ENCODE peak calls at places on chromosomes 12 and 14, in seven cellular contexts. One of them, this sample, is unnamed.

GRCh38 chr12:73308747-73309146 is 1036.6 kb downstream of the TRHDE start:
- DNase-seq in testis: no peak
- DNase-seq in uterus: no peak
- DNase-seq in heart right ventricle: no peak
- DNase-seq in Peyer's patch: no peak
- DNase-seq in HepG2: no peak
- DNase-seq in tibial artery: no peak
- DNase-seq in this sample: no peak

GRCh38 chr12:49899921-49900320 is 3.8 kb downstream of the FAIM2 start:
- DNase-seq in HepG2: no peak
- DNase-seq in Peyer's patch: no peak
- DNase-seq in heart right ventricle: no peak
- DNase-seq in tibial artery: no peak
- DNase-seq in uterus: no peak
- DNase-seq in testis: no peak
- DNase-seq in this sample: no peak

GRCh38 chr14:103881927-103882281 is 34.5 kb upstream of the PPP1R13B start:
- DNase-seq in HepG2: no peak
- DNase-seq in uterus: no peak
- DNase-seq in Peyer's patch: no peak
- DNase-seq in heart right ventricle: no peak
- DNase-seq in tibial artery: no peak
- DNase-seq in testis: no peak
- DNase-seq in this sample: no peak

GRCh38 chr12:127342861-127343260 is 924.1 kb upstream of the TMEM132C start:
- DNase-seq in testis: no peak
- DNase-seq in Peyer's patch: no peak
- DNase-seq in uterus: no peak
- DNase-seq in heart right ventricle: no peak
- DNase-seq in tibial artery: no peak
- DNase-seq in HepG2: no peak
- DNase-seq in this sample: no peak

GRCh38 chr14:64200170-64200569 is 94.0 kb downstream of the ESR2 start:
- DNase-seq in Peyer's patch: no peak
- DNase-seq in testis: peak; percentile 83
- DNase-seq in tibial artery: no peak
- DNase-seq in heart right ventricle: peak; percentile 73
- DNase-seq in uterus: no peak
- DNase-seq in HepG2: no peak
- DNase-seq in this sample: peak; percentile 39

GRCh38 chr12:57135487-57135886 is 7.2 kb downstream of the LRP1 start:
- DNase-seq in testis: no peak
- DNase-seq in HepG2: no peak
- DNase-seq in uterus: peak; percentile 67
- DNase-seq in tibial artery: no peak
- DNase-seq in Peyer's patch: no peak
- DNase-seq in heart right ventricle: peak; percentile 78
- DNase-seq in this sample: peak; percentile 78

GRCh38 chr12:38141239-38141638 is 175.3 kb upstream of the ALG10B start:
- DNase-seq in testis: no peak
- DNase-seq in uterus: no peak
- DNase-seq in Peyer's patch: no peak
- DNase-seq in HepG2: no peak
- DNase-seq in tibial artery: no peak
- DNase-seq in heart right ventricle: no peak
- DNase-seq in this sample: no peak

GRCh38 chr12:92395322-92395721 is 249.7 kb upstream of the BTG1 start:
- DNase-seq in tibial artery: no peak
- DNase-seq in uterus: no peak
- DNase-seq in HepG2: no peak
- DNase-seq in testis: no peak
- DNase-seq in Peyer's patch: no peak
- DNase-seq in heart right ventricle: no peak
- DNase-seq in this sample: no peak

GRCh38 chr14:77613207-77613606 is 3.2 kb downstream of the SPTLC2 start:
- DNase-seq in tibial artery: no peak
- DNase-seq in heart right ventricle: no peak
- DNase-seq in Peyer's patch: no peak
- DNase-seq in testis: no peak
- DNase-seq in uterus: no peak
- DNase-seq in HepG2: no peak
- DNase-seq in this sample: no peak

GRCh38 chr12:95648990-95649791 is 97.9 kb upstream of the USP44 start:
- DNase-seq in Peyer's patch: no peak
- DNase-seq in uterus: no peak
- DNase-seq in HepG2: no peak
- DNase-seq in tibial artery: peak; percentile 72
- DNase-seq in testis: no peak
- DNase-seq in heart right ventricle: no peak
- DNase-seq in this sample: no peak

GRCh38 chr12:57465030-57465746 is 5.6 kb downstream of the GLI1 start:
- DNase-seq in heart right ventricle: no peak
- DNase-seq in tibial artery: no peak
- DNase-seq in testis: no peak
- DNase-seq in HepG2: no peak
- DNase-seq in Peyer's patch: no peak
- DNase-seq in uterus: no peak
- DNase-seq in this sample: no peak

GRCh38 chr12:98509063-98509462 is 6.3 kb upstream of the TMPO start:
- DNase-seq in Peyer's patch: no peak
- DNase-seq in uterus: no peak
- DNase-seq in heart right ventricle: no peak
- DNase-seq in tibial artery: no peak
- DNase-seq in testis: no peak
- DNase-seq in HepG2: peak; percentile 20
- DNase-seq in this sample: no peak

GRCh38 chr12:6347367-6348338 is 5.8 kb upstream of the TNFRSF1A start:
- DNase-seq in tibial artery: peak; percentile 92
- DNase-seq in heart right ventricle: peak; percentile 75
- DNase-seq in uterus: peak; percentile 69
- DNase-seq in testis: peak; percentile 75
- DNase-seq in HepG2: no peak
- DNase-seq in Peyer's patch: no peak
- DNase-seq in this sample: peak; percentile 90

GRCh38 chr12:80938397-80938796 is 663 bp upstream of the LIN7A start:
- DNase-seq in heart right ventricle: no peak
- DNase-seq in HepG2: peak; percentile 64
- DNase-seq in testis: no peak
- DNase-seq in Peyer's patch: no peak
- DNase-seq in tibial artery: no peak
- DNase-seq in uterus: no peak
- DNase-seq in this sample: no peak

GRCh38 chr14:53458368-53458814 is 305.3 kb upstream of the DDHD1 start:
- DNase-seq in tibial artery: no peak
- DNase-seq in heart right ventricle: no peak
- DNase-seq in testis: no peak
- DNase-seq in Peyer's patch: no peak
- DNase-seq in uterus: no peak
- DNase-seq in HepG2: peak; percentile 96
- DNase-seq in this sample: no peak

GRCh38 chr12:119412811-119413794 is 78.6 kb downstream of the CCDC60 start:
- DNase-seq in Peyer's patch: no peak
- DNase-seq in tibial artery: peak; percentile 67
- DNase-seq in uterus: peak; percentile 27
- DNase-seq in testis: peak; percentile 87
- DNase-seq in heart right ventricle: peak; percentile 72
- DNase-seq in HepG2: peak; percentile 43
- DNase-seq in this sample: peak; percentile 74

GRCh38 chr12:96193725-96194571 is at the start of gene ELK3:
- DNase-seq in HepG2: peak; percentile 50
- DNase-seq in uterus: peak; percentile 63
- DNase-seq in testis: peak; percentile 64
- DNase-seq in Peyer's patch: peak; percentile 81
- DNase-seq in heart right ventricle: peak; percentile 84
- DNase-seq in tibial artery: peak; percentile 72
- DNase-seq in this sample: peak; percentile 87

GRCh38 chr12:52703878-52704277 is 554 bp upstream of the KRT77 start:
- DNase-seq in testis: no peak
- DNase-seq in tibial artery: no peak
- DNase-seq in HepG2: no peak
- DNase-seq in heart right ventricle: no peak
- DNase-seq in Peyer's patch: no peak
- DNase-seq in uterus: no peak
- DNase-seq in this sample: no peak
- H3K27ac ChIP-seq in testis: no peak overlapping the region
- H3K27ac ChIP-seq in tibial artery: no peak overlapping the region
- H3K27ac ChIP-seq in HepG2: no peak overlapping the region
- H3K27ac ChIP-seq in heart right ventricle: no peak overlapping the region
- H3K27ac ChIP-seq in Peyer's patch: no peak overlapping the region
- H3K27ac ChIP-seq in uterus: no peak overlapping the region
- H3K27ac ChIP-seq in this sample: no peak overlapping the region

GRCh38 chr14:101824339-101824727 is 62.8 kb downstream of the PPP2R5C start:
- DNase-seq in tibial artery: no peak
- DNase-seq in heart right ventricle: no peak
- DNase-seq in Peyer's patch: no peak
- DNase-seq in uterus: no peak
- DNase-seq in HepG2: no peak
- DNase-seq in testis: no peak
- DNase-seq in this sample: no peak

GRCh38 chr14:101823081-101823480 is 61.6 kb downstream of the PPP2R5C start:
- DNase-seq in tibial artery: no peak
- DNase-seq in uterus: no peak
- DNase-seq in testis: no peak
- DNase-seq in HepG2: no peak
- DNase-seq in Peyer's patch: no peak
- DNase-seq in heart right ventricle: no peak
- DNase-seq in this sample: no peak

GRCh38 chr14:101825797-101826196 is 64.3 kb downstream of the PPP2R5C start:
- DNase-seq in Peyer's patch: no peak
- DNase-seq in HepG2: no peak
- DNase-seq in uterus: no peak
- DNase-seq in testis: no peak
- DNase-seq in heart right ventricle: no peak
- DNase-seq in tibial artery: no peak
- DNase-seq in this sample: no peak

GRCh38 chr14:101821528-101821927 is 60.0 kb downstream of the PPP2R5C start:
- DNase-seq in HepG2: no peak
- DNase-seq in uterus: no peak
- DNase-seq in tibial artery: no peak
- DNase-seq in Peyer's patch: peak; percentile 47
- DNase-seq in heart right ventricle: no peak
- DNase-seq in testis: no peak
- DNase-seq in this sample: no peak

DNA sequence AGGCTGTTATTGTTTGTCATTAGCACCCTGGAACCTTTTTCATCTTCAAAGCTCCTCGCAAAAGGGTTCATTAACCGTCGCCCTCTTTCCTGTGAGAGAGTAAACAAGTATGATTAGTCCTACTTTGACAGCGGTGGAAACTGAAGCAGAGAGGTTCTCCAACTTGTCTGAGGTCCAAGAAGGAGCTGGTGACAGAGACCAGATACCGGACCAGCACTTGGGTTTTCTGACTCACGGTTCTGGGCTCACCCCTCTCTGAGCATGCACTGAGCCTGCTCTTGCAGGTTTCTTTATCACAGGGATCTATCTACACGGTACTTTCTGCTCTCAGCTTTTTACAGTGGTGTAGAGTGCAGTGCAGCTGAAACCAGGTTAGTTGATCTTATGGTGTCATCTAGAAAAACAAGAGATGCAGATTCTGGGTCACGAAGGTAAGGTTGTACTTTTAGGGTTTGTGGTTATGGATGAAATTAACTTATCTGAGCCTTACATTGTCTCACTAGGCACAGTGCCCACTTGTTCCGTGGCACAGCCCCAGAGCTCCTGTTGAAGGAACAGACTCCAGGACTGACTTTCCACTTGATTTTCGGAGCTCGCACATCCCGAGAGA is 62.1 kb downstream of the PPP2R5C start:
- DNase-seq in tibial artery: no peak
- DNase-seq in testis: no peak
- DNase-seq in heart right ventricle: no peak
- DNase-seq in uterus: peak; percentile 65
- DNase-seq in HepG2: no peak
- DNase-seq in Peyer's patch: peak; percentile 54
- DNase-seq in this sample: no peak
- H3K4me3 ChIP-seq in tibial artery: peak overlapping the region; percentile 15
- H3K4me3 ChIP-seq in testis: no peak overlapping the region
- H3K4me3 ChIP-seq in heart right ventricle: peak overlapping the region; percentile 39
- H3K4me3 ChIP-seq in uterus: peak overlapping the region; percentile 16
- H3K4me3 ChIP-seq in HepG2: no peak overlapping the region
- H3K4me3 ChIP-seq in Peyer's patch: peak overlapping the region; percentile 29
- H3K4me3 ChIP-seq in this sample: peak overlapping the region; percentile 30

DNA sequence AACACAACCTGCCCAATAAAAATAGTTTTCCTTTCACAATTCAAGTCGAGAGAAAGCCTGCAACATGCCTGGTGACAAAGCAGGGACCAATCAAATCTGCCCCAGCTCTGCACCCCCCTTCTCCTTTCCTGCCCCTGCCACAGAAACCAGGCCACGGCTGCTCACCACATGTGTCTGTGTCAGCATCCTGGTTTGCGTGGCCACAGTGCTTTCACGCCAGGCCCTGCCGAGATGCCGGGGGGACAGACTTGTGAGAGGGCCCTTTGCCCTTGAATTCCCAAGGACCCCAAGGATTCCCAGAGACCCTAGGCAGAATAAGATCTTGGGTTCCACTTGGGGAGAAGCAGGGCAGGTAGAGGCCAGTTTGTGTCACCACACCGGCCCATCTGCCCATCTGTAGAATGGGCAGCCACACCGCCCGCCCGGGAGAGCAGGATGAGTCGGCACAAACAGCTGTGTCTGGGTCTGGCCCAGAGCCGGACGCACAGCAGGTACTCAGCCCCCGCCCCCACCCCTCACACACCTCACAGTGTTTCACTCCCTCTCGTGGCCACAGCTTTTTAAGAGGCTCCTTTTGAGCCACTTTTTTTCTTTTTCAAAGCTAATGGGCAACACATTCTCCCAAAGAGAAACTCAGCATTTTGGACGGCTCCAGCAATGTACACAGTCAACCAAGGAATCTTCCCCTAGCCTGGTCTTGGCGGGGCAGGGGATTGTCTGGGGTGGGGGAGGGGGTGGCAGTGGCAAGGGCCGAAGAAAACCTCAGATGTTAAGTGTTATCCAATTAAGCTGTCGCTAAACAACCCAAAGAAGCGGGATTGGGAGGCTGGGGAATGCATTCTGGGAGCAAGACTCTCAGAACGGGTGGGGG is 41.5 kb downstream of the BCL11B start:
- DNase-seq in uterus: no peak
- DNase-seq in tibial artery: peak; percentile 62
- DNase-seq in HepG2: no peak
- DNase-seq in Peyer's patch: peak; percentile 56
- DNase-seq in heart right ventricle: no peak
- DNase-seq in testis: no peak
- DNase-seq in this sample: peak; percentile 60
- H3K4me1 ChIP-seq in uterus: no peaks in the 10 kb centered on the region
- H3K4me1 ChIP-seq in tibial artery: peaks cover 9% of the 10 kb centered on the region
- H3K4me1 ChIP-seq in HepG2: no peaks in the 10 kb centered on the region
- H3K4me1 ChIP-seq in Peyer's patch: peaks cover 19% of the 10 kb centered on the region
- H3K4me1 ChIP-seq in heart right ventricle: no peaks in the 10 kb centered on the region
- H3K4me1 ChIP-seq in testis: no peaks in the 10 kb centered on the region
- H3K4me1 ChIP-seq in this sample: no peaks in the 10 kb centered on the region

DNA sequence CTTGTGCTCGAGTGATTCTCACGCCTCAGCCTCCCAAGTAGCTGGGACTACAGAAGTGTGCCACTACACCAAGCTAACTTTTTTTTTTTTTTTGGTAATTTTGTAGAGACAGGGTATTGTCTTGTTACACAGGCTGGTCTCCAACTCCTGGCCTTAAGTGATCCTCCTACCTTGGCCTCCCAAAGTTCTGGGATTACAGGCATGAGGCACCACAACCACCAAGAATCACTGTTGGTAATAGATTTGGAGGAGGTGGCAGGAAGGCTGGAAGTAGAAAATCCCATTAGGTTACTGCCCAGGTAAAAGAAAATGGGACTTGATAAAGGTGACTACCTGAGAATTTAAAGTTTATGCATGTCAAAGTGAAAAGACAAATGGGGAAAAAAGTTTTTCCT is 1.4 kb upstream of the CDCA4 start:
- DNase-seq in HepG2: no peak
- DNase-seq in heart right ventricle: no peak
- DNase-seq in Peyer's patch: no peak
- DNase-seq in uterus: no peak
- DNase-seq in tibial artery: no peak
- DNase-seq in testis: no peak
- DNase-seq in this sample: no peak
- H3K27ac ChIP-seq in HepG2: no peak overlapping the region
- H3K27ac ChIP-seq in heart right ventricle: no peak overlapping the region
- H3K27ac ChIP-seq in Peyer's patch: no peak overlapping the region
- H3K27ac ChIP-seq in uterus: no peak overlapping the region
- H3K27ac ChIP-seq in tibial artery: no peak overlapping the region
- H3K27ac ChIP-seq in testis: no peak overlapping the region
- H3K27ac ChIP-seq in this sample: no peak overlapping the region